ENCODE peak calls at places on chromosomes 12 and 14, in ten cellular contexts. One of them, this sample, is unnamed.

GRCh38 chr12:24902521-24903304 is 46.2 kb downstream of the BCAT1 start:
- DNase-seq in brain microvascular endothelial cell: no peak
- DNase-seq in neuronal stem cell: no peak
- DNase-seq in effector memory CD4-positive, alpha-beta T cell: no peak
- DNase-seq in osteoblast: peak
- DNase-seq in caudate nucleus: peak
- DNase-seq in keratinocyte: no peak
- DNase-seq in fibroblast of lung: peak
- DNase-seq in Panc1: no peak
- DNase-seq in CD8-positive, alpha-beta T cell: no peak
- DNase-seq in this sample: no peak

GRCh38 chr12:47837190-47838171 is 17.8 kb upstream of the HDAC7 start:
- DNase-seq in brain microvascular endothelial cell: no peak
- DNase-seq in neuronal stem cell: peak
- DNase-seq in effector memory CD4-positive, alpha-beta T cell: peak
- DNase-seq in osteoblast: peak
- DNase-seq in caudate nucleus: peak
- DNase-seq in keratinocyte: no peak
- DNase-seq in fibroblast of lung: peak
- DNase-seq in Panc1: peak
- DNase-seq in CD8-positive, alpha-beta T cell: peak
- DNase-seq in this sample: no peak

GRCh38 chr12:112046003-112046402 is 32.8 kb downstream of the ERP29 start:
- DNase-seq in brain microvascular endothelial cell: no peak
- DNase-seq in neuronal stem cell: no peak
- DNase-seq in effector memory CD4-positive, alpha-beta T cell: no peak
- DNase-seq in osteoblast: no peak
- DNase-seq in caudate nucleus: no peak
- DNase-seq in keratinocyte: no peak
- DNase-seq in fibroblast of lung: no peak
- DNase-seq in Panc1: no peak
- DNase-seq in CD8-positive, alpha-beta T cell: no peak
- DNase-seq in this sample: no peak

GRCh38 chr12:10288989-10289388 is 18.7 kb upstream of the KLRD1 start:
- DNase-seq in brain microvascular endothelial cell: no peak
- DNase-seq in neuronal stem cell: no peak
- DNase-seq in effector memory CD4-positive, alpha-beta T cell: no peak
- DNase-seq in osteoblast: no peak
- DNase-seq in caudate nucleus: no peak
- DNase-seq in keratinocyte: no peak
- DNase-seq in fibroblast of lung: no peak
- DNase-seq in Panc1: no peak
- DNase-seq in CD8-positive, alpha-beta T cell: no peak
- DNase-seq in this sample: no peak

GRCh38 chr14:97824218-97824617 is 1027.0 kb downstream of the VRK1 start:
- DNase-seq in brain microvascular endothelial cell: no peak
- DNase-seq in neuronal stem cell: no peak
- DNase-seq in effector memory CD4-positive, alpha-beta T cell: no peak
- DNase-seq in osteoblast: no peak
- DNase-seq in caudate nucleus: no peak
- DNase-seq in keratinocyte: no peak
- DNase-seq in fibroblast of lung: no peak
- DNase-seq in Panc1: no peak
- DNase-seq in CD8-positive, alpha-beta T cell: no peak
- DNase-seq in this sample: no peak

GRCh38 chr14:105601360-105602242 is 75.2 kb downstream of the TMEM121 start:
- DNase-seq in brain microvascular endothelial cell: no peak
- DNase-seq in neuronal stem cell: no peak
- DNase-seq in effector memory CD4-positive, alpha-beta T cell: no peak
- DNase-seq in osteoblast: peak
- DNase-seq in caudate nucleus: no peak
- DNase-seq in keratinocyte: no peak
- DNase-seq in fibroblast of lung: no peak
- DNase-seq in Panc1: no peak
- DNase-seq in CD8-positive, alpha-beta T cell: no peak
- DNase-seq in this sample: no peak

GRCh38 chr14:76550534-76550933 is 174.6 kb downstream of the ESRRB start:
- DNase-seq in brain microvascular endothelial cell: no peak
- DNase-seq in neuronal stem cell: no peak
- DNase-seq in effector memory CD4-positive, alpha-beta T cell: no peak
- DNase-seq in osteoblast: no peak
- DNase-seq in caudate nucleus: no peak
- DNase-seq in keratinocyte: peak
- DNase-seq in fibroblast of lung: no peak
- DNase-seq in Panc1: no peak
- DNase-seq in CD8-positive, alpha-beta T cell: no peak
- DNase-seq in this sample: no peak

GRCh38 chr12:87160848-87161601 is 868.2 kb downstream of the C12orf50 start:
- DNase-seq in brain microvascular endothelial cell: no peak
- DNase-seq in neuronal stem cell: no peak
- DNase-seq in effector memory CD4-positive, alpha-beta T cell: no peak
- DNase-seq in osteoblast: no peak
- DNase-seq in caudate nucleus: no peak
- DNase-seq in keratinocyte: no peak
- DNase-seq in fibroblast of lung: no peak
- DNase-seq in Panc1: no peak
- DNase-seq in CD8-positive, alpha-beta T cell: no peak
- DNase-seq in this sample: no peak

GRCh38 chr12:119446459-119446858 is 111.9 kb downstream of the CCDC60 start:
- DNase-seq in brain microvascular endothelial cell: no peak
- DNase-seq in neuronal stem cell: no peak
- DNase-seq in effector memory CD4-positive, alpha-beta T cell: no peak
- DNase-seq in osteoblast: peak
- DNase-seq in caudate nucleus: no peak
- DNase-seq in keratinocyte: no peak
- DNase-seq in fibroblast of lung: peak
- DNase-seq in Panc1: no peak
- DNase-seq in CD8-positive, alpha-beta T cell: no peak
- DNase-seq in this sample: no peak

DNA sequence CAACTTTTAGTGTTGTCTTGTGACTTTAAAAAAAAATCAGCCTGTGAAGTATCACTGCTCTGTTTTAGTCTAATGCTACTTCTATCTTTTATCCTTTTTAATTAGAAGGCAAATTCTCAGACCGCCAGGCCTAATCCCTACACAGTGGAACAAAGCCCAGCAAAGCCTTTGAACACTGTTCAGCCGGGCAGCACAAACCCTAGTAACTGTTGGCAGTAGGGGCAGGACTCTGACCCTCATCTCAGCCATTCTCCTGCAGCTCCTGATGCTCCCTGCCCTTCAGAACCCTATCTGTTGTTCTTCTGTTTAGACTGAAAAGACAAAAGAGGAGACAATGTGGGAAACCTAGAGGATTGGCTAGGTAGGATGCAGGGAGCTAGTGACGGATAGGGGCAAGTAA is 78.0 kb upstream of the OTX2 start:
- DNase-seq in brain microvascular endothelial cell: no peak
- DNase-seq in neuronal stem cell: peak
- DNase-seq in effector memory CD4-positive, alpha-beta T cell: no peak
- DNase-seq in osteoblast: no peak
- DNase-seq in caudate nucleus: no peak
- DNase-seq in keratinocyte: no peak
- DNase-seq in fibroblast of lung: no peak
- DNase-seq in Panc1: no peak
- DNase-seq in CD8-positive, alpha-beta T cell: no peak
- DNase-seq in this sample: no peak
- H3K27ac ChIP-seq in brain microvascular endothelial cell: no peak
- H3K27ac ChIP-seq in neuronal stem cell: peak
- H3K27ac ChIP-seq in effector memory CD4-positive, alpha-beta T cell: no peak
- H3K27ac ChIP-seq in osteoblast: no peak
- H3K27ac ChIP-seq in caudate nucleus: no peak
- H3K27ac ChIP-seq in keratinocyte: no peak
- H3K27ac ChIP-seq in fibroblast of lung: no peak
- H3K27ac ChIP-seq in Panc1: no peak
- H3K27ac ChIP-seq in CD8-positive, alpha-beta T cell: no peak
- H3K27ac ChIP-seq in this sample: no peak

GRCh38 chr12:46402451-46402850 is 29.9 kb upstream of the SLC38A2 start:
- DNase-seq in brain microvascular endothelial cell: no peak
- DNase-seq in neuronal stem cell: no peak
- DNase-seq in effector memory CD4-positive, alpha-beta T cell: no peak
- DNase-seq in osteoblast: peak
- DNase-seq in caudate nucleus: no peak
- DNase-seq in keratinocyte: no peak
- DNase-seq in fibroblast of lung: peak
- DNase-seq in Panc1: no peak
- DNase-seq in CD8-positive, alpha-beta T cell: no peak
- DNase-seq in this sample: no peak
- H3K27ac ChIP-seq in brain microvascular endothelial cell: no peak
- H3K27ac ChIP-seq in neuronal stem cell: no peak
- H3K27ac ChIP-seq in effector memory CD4-positive, alpha-beta T cell: no peak
- H3K27ac ChIP-seq in osteoblast: peak
- H3K27ac ChIP-seq in caudate nucleus: no peak
- H3K27ac ChIP-seq in keratinocyte: peak
- H3K27ac ChIP-seq in fibroblast of lung: peak
- H3K27ac ChIP-seq in Panc1: peak
- H3K27ac ChIP-seq in CD8-positive, alpha-beta T cell: no peak
- H3K27ac ChIP-seq in this sample: no peak

GRCh38 chr12:102376251-102376747 is 104.1 kb downstream of the IGF1 start:
- DNase-seq in brain microvascular endothelial cell: peak
- DNase-seq in neuronal stem cell: no peak
- DNase-seq in effector memory CD4-positive, alpha-beta T cell: no peak
- DNase-seq in osteoblast: no peak
- DNase-seq in caudate nucleus: no peak
- DNase-seq in keratinocyte: no peak
- DNase-seq in fibroblast of lung: peak
- DNase-seq in Panc1: no peak
- DNase-seq in CD8-positive, alpha-beta T cell: no peak
- DNase-seq in this sample: peak

GRCh38 chr12:102374190-102374589 is 106.2 kb downstream of the IGF1 start:
- DNase-seq in brain microvascular endothelial cell: peak
- DNase-seq in neuronal stem cell: no peak
- DNase-seq in effector memory CD4-positive, alpha-beta T cell: no peak
- DNase-seq in osteoblast: no peak
- DNase-seq in caudate nucleus: no peak
- DNase-seq in keratinocyte: no peak
- DNase-seq in fibroblast of lung: peak
- DNase-seq in Panc1: no peak
- DNase-seq in CD8-positive, alpha-beta T cell: no peak
- DNase-seq in this sample: no peak

GRCh38 chr12:102385343-102385742 is 95.0 kb downstream of the IGF1 start:
- DNase-seq in brain microvascular endothelial cell: no peak
- DNase-seq in neuronal stem cell: no peak
- DNase-seq in effector memory CD4-positive, alpha-beta T cell: no peak
- DNase-seq in osteoblast: no peak
- DNase-seq in caudate nucleus: no peak
- DNase-seq in keratinocyte: no peak
- DNase-seq in fibroblast of lung: no peak
- DNase-seq in Panc1: no peak
- DNase-seq in CD8-positive, alpha-beta T cell: no peak
- DNase-seq in this sample: no peak

GRCh38 chr12:102376781-102377180 is 103.6 kb downstream of the IGF1 start:
- DNase-seq in brain microvascular endothelial cell: no peak
- DNase-seq in neuronal stem cell: no peak
- DNase-seq in effector memory CD4-positive, alpha-beta T cell: no peak
- DNase-seq in osteoblast: no peak
- DNase-seq in caudate nucleus: no peak
- DNase-seq in keratinocyte: no peak
- DNase-seq in fibroblast of lung: no peak
- DNase-seq in Panc1: no peak
- DNase-seq in CD8-positive, alpha-beta T cell: no peak
- DNase-seq in this sample: no peak

GRCh38 chr12:102379346-102379745 is 101.0 kb downstream of the IGF1 start:
- DNase-seq in brain microvascular endothelial cell: no peak
- DNase-seq in neuronal stem cell: no peak
- DNase-seq in effector memory CD4-positive, alpha-beta T cell: no peak
- DNase-seq in osteoblast: no peak
- DNase-seq in caudate nucleus: no peak
- DNase-seq in keratinocyte: no peak
- DNase-seq in fibroblast of lung: no peak
- DNase-seq in Panc1: no peak
- DNase-seq in CD8-positive, alpha-beta T cell: no peak
- DNase-seq in this sample: no peak
- H3K27ac ChIP-seq in brain microvascular endothelial cell: no peak
- H3K27ac ChIP-seq in neuronal stem cell: no peak
- H3K27ac ChIP-seq in effector memory CD4-positive, alpha-beta T cell: no peak
- H3K27ac ChIP-seq in osteoblast: no peak
- H3K27ac ChIP-seq in caudate nucleus: no peak
- H3K27ac ChIP-seq in keratinocyte: no peak
- H3K27ac ChIP-seq in fibroblast of lung: no peak
- H3K27ac ChIP-seq in Panc1: no peak
- H3K27ac ChIP-seq in CD8-positive, alpha-beta T cell: no peak
- H3K27ac ChIP-seq in this sample: peak

GRCh38 chr12:32690927-32691326 is 11.8 kb downstream of the DNM1L start:
- DNase-seq in brain microvascular endothelial cell: no peak
- DNase-seq in neuronal stem cell: no peak
- DNase-seq in effector memory CD4-positive, alpha-beta T cell: no peak
- DNase-seq in osteoblast: no peak
- DNase-seq in caudate nucleus: no peak
- DNase-seq in keratinocyte: no peak
- DNase-seq in fibroblast of lung: no peak
- DNase-seq in Panc1: no peak
- DNase-seq in CD8-positive, alpha-beta T cell: no peak
- DNase-seq in this sample: no peak

GRCh38 chr12:32697445-32697844 is 18.3 kb downstream of the DNM1L start:
- DNase-seq in brain microvascular endothelial cell: no peak
- DNase-seq in neuronal stem cell: no peak
- DNase-seq in effector memory CD4-positive, alpha-beta T cell: no peak
- DNase-seq in osteoblast: no peak
- DNase-seq in caudate nucleus: no peak
- DNase-seq in keratinocyte: no peak
- DNase-seq in fibroblast of lung: no peak
- DNase-seq in Panc1: no peak
- DNase-seq in CD8-positive, alpha-beta T cell: no peak
- DNase-seq in this sample: no peak

GRCh38 chr12:32695787-32696186 is 16.7 kb downstream of the DNM1L start:
- DNase-seq in brain microvascular endothelial cell: no peak
- DNase-seq in neuronal stem cell: no peak
- DNase-seq in effector memory CD4-positive, alpha-beta T cell: no peak
- DNase-seq in osteoblast: no peak
- DNase-seq in caudate nucleus: no peak
- DNase-seq in keratinocyte: no peak
- DNase-seq in fibroblast of lung: no peak
- DNase-seq in Panc1: no peak
- DNase-seq in CD8-positive, alpha-beta T cell: no peak
- DNase-seq in this sample: no peak

GRCh38 chr12:32688786-32689185 is 9.7 kb downstream of the DNM1L start:
- DNase-seq in brain microvascular endothelial cell: no peak
- DNase-seq in neuronal stem cell: no peak
- DNase-seq in effector memory CD4-positive, alpha-beta T cell: no peak
- DNase-seq in osteoblast: no peak
- DNase-seq in caudate nucleus: no peak
- DNase-seq in keratinocyte: no peak
- DNase-seq in fibroblast of lung: no peak
- DNase-seq in Panc1: no peak
- DNase-seq in CD8-positive, alpha-beta T cell: no peak
- DNase-seq in this sample: no peak

GRCh38 chr12:32692358-32692757 is 13.3 kb downstream of the DNM1L start:
- DNase-seq in brain microvascular endothelial cell: no peak
- DNase-seq in neuronal stem cell: no peak
- DNase-seq in effector memory CD4-positive, alpha-beta T cell: no peak
- DNase-seq in osteoblast: no peak
- DNase-seq in caudate nucleus: no peak
- DNase-seq in keratinocyte: no peak
- DNase-seq in fibroblast of lung: no peak
- DNase-seq in Panc1: no peak
- DNase-seq in CD8-positive, alpha-beta T cell: no peak
- DNase-seq in this sample: no peak
- H3K27ac ChIP-seq in brain microvascular endothelial cell: no peak
- H3K27ac ChIP-seq in neuronal stem cell: no peak
- H3K27ac ChIP-seq in effector memory CD4-positive, alpha-beta T cell: no peak
- H3K27ac ChIP-seq in osteoblast: no peak
- H3K27ac ChIP-seq in caudate nucleus: no peak
- H3K27ac ChIP-seq in keratinocyte: no peak
- H3K27ac ChIP-seq in fibroblast of lung: no peak
- H3K27ac ChIP-seq in Panc1: no peak
- H3K27ac ChIP-seq in CD8-positive, alpha-beta T cell: no peak
- H3K27ac ChIP-seq in this sample: no peak

This sample was measured in right atrium auricular region.